ENCODE peak calls at places on chromosomes 12 and 14, in seven cellular contexts. F is NCI-H2029 treated with DMSO at 0.1 percent for 48 hours; Q is NCI-H345; Z is RPMI8226; T is memory B cell; H is activated T-cell treated with anti-CD3 and anti-CD28 coated beads, Interleukin-2, amount 50 U/mL, for 24 hours; R is neural progenitor cell. V is an unnamed sample.

GRCh38 chr12:15050664-15051063 is 77.8 kb downstream of the PDE6H start:
- DNase-seq in F (no peak), Q (no peak), Z (peak; percentile 94), T (no peak), H (no peak), R (no peak), V (no peak)

GRCh38 chr12:33376153-33376552 is 63.5 kb downstream of the SYT10 start:
- DNase-seq in F (no peak), Q (no peak), Z (no peak), T (no peak), H (no peak), R (no peak), V (no peak)

GRCh38 chr14:52129733-52130132 is 60.9 kb upstream of the NID2 start:
- DNase-seq in F (no peak), Q (no peak), Z (no peak), T (no peak), H (no peak), R (no peak), V (no peak)

GRCh38 chr14:99181804-99182520 is 90.0 kb downstream of the BCL11B start:
- DNase-seq in F (no peak), Q (no peak), Z (no peak), T (no peak), H (peak; percentile 35), R (no peak), V (no peak)

GRCh38 chr14:27427796-27428195 is 830.0 kb upstream of the NOVA1 start:
- DNase-seq in F (no peak), Q (no peak), Z (no peak), T (no peak), H (no peak), R (no peak), V (peak; percentile 1)

GRCh38 chr14:59126714-59127436 is 61.6 kb upstream of the DAAM1 start:
- DNase-seq in F (peak; percentile 88), Q (peak; percentile 55), Z (peak; percentile 41), T (no peak), H (no peak), R (peak; percentile 71), V (peak; percentile 67)

GRCh38 chr14:59301354-59301753 is 112.9 kb downstream of the DAAM1 start:
- DNase-seq in F (no peak), Q (no peak), Z (peak; percentile 67), T (no peak), H (no peak), R (no peak), V (peak; percentile 60)

GRCh38 chr12:90484130-90484529 is 470.8 kb downstream of the CCER1 start:
- DNase-seq in F (no peak), Q (no peak), Z (no peak), T (no peak), H (no peak), R (no peak), V (no peak)

GRCh38 chr12:108386704-108387360 is 47.7 kb upstream of the CMKLR1 start:
- DNase-seq in F (no peak), Q (no peak), Z (no peak), T (no peak), H (no peak), R (no peak), V (no peak)

GRCh38 chr12:19799886-19800602 is 360.8 kb downstream of the AEBP2 start:
- DNase-seq in F (no peak), Q (no peak), Z (no peak), T (no peak), H (no peak), R (no peak), V (no peak)

GRCh38 chr12:12645485-12645884 is 33.8 kb downstream of the CREBL2 start:
- DNase-seq in F (no peak), Q (peak; percentile 7), Z (peak; percentile 63), T (peak; percentile 31), H (peak; percentile 39), R (peak; percentile 55), V (peak; percentile 40)